ENCODE peak calls at places on chromosomes 2 and 18, in nine cellular contexts. One of them, this sample, is unnamed.

GRCh38 chr2:181904022-181904632 is 12.6 kb downstream of the ITPRID2 start:
- DNase-seq in endodermal cell: no peak
- DNase-seq in IMR-90: peak; percentile 50
- DNase-seq in tibial nerve: no peak
- DNase-seq in heart right ventricle: no peak
- DNase-seq in CD4-positive, alpha-beta T cell: no peak
- DNase-seq in epithelial cell of prostate: no peak
- DNase-seq in endothelial cell of umbilical vein: peak; percentile 89
- DNase-seq in aorta: no peak
- DNase-seq in this sample: peak; percentile 37

GRCh38 chr18:75455249-75456183 is 28.0 kb upstream of the SMIM21 start:
- DNase-seq in endodermal cell: peak; percentile 82
- DNase-seq in IMR-90: peak; percentile 18
- DNase-seq in tibial nerve: no peak
- DNase-seq in heart right ventricle: peak; percentile 32
- DNase-seq in CD4-positive, alpha-beta T cell: no peak
- DNase-seq in epithelial cell of prostate: no peak
- DNase-seq in endothelial cell of umbilical vein: peak; percentile 6
- DNase-seq in aorta: no peak
- DNase-seq in this sample: peak; percentile 3

GRCh38 chr2:237456200-237456731 is 30.8 kb upstream of the MLPH start:
- DNase-seq in endodermal cell: no peak
- DNase-seq in IMR-90: peak; percentile 96
- DNase-seq in tibial nerve: no peak
- DNase-seq in heart right ventricle: peak; percentile 72
- DNase-seq in CD4-positive, alpha-beta T cell: no peak
- DNase-seq in epithelial cell of prostate: no peak
- DNase-seq in endothelial cell of umbilical vein: no peak
- DNase-seq in aorta: peak; percentile 95
- DNase-seq in this sample: no peak

GRCh38 chr2:64653174-64654062 is at the start of gene SERTAD2:
- DNase-seq in endodermal cell: peak; percentile 94
- DNase-seq in IMR-90: peak; percentile 84
- DNase-seq in tibial nerve: peak; percentile 76
- DNase-seq in heart right ventricle: peak; percentile 92
- DNase-seq in CD4-positive, alpha-beta T cell: peak; percentile 75
- DNase-seq in epithelial cell of prostate: no peak
- DNase-seq in endothelial cell of umbilical vein: peak; percentile 87
- DNase-seq in aorta: peak; percentile 95
- DNase-seq in this sample: peak; percentile 86

GRCh38 chr2:113028112-113028511 is 22.9 kb downstream of the IL36A start:
- DNase-seq in endodermal cell: no peak
- DNase-seq in IMR-90: no peak
- DNase-seq in tibial nerve: no peak
- DNase-seq in heart right ventricle: no peak
- DNase-seq in CD4-positive, alpha-beta T cell: no peak
- DNase-seq in epithelial cell of prostate: no peak
- DNase-seq in endothelial cell of umbilical vein: no peak
- DNase-seq in aorta: no peak
- DNase-seq in this sample: no peak

GRCh38 chr2:231716641-231717280 is 8.4 kb downstream of the PTMA start:
- DNase-seq in endodermal cell: no peak
- DNase-seq in IMR-90: peak; percentile 60
- DNase-seq in tibial nerve: no peak
- DNase-seq in heart right ventricle: no peak
- DNase-seq in CD4-positive, alpha-beta T cell: no peak
- DNase-seq in epithelial cell of prostate: no peak
- DNase-seq in endothelial cell of umbilical vein: no peak
- DNase-seq in aorta: no peak
- DNase-seq in this sample: no peak

GRCh38 chr2:58515827-58516574 is 274.9 kb upstream of the FANCL start:
- DNase-seq in endodermal cell: no peak
- DNase-seq in IMR-90: no peak
- DNase-seq in tibial nerve: no peak
- DNase-seq in heart right ventricle: no peak
- DNase-seq in CD4-positive, alpha-beta T cell: no peak
- DNase-seq in epithelial cell of prostate: no peak
- DNase-seq in endothelial cell of umbilical vein: no peak
- DNase-seq in aorta: no peak
- DNase-seq in this sample: no peak

GRCh38 chr2:215772003-215772402 is 241.3 kb downstream of the MREG start:
- DNase-seq in endodermal cell: peak; percentile 78
- DNase-seq in IMR-90: peak; percentile 57
- DNase-seq in tibial nerve: no peak
- DNase-seq in heart right ventricle: no peak
- DNase-seq in CD4-positive, alpha-beta T cell: no peak
- DNase-seq in epithelial cell of prostate: no peak
- DNase-seq in endothelial cell of umbilical vein: peak; percentile 83
- DNase-seq in aorta: no peak
- DNase-seq in this sample: no peak

GRCh38 chr2:218876562-218877219 is 4.0 kb upstream of the WNT10A start:
- DNase-seq in endodermal cell: peak; percentile 96
- DNase-seq in IMR-90: peak; percentile 56
- DNase-seq in tibial nerve: peak; percentile 59
- DNase-seq in heart right ventricle: no peak
- DNase-seq in CD4-positive, alpha-beta T cell: peak; percentile 78
- DNase-seq in epithelial cell of prostate: no peak
- DNase-seq in endothelial cell of umbilical vein: peak; percentile 74
- DNase-seq in aorta: peak; percentile 82
- DNase-seq in this sample: peak; percentile 68

GRCh38 chr2:96506016-96506906 is 1.1 kb upstream of the NEURL3 start:
- DNase-seq in endodermal cell: no peak
- DNase-seq in IMR-90: no peak
- DNase-seq in tibial nerve: no peak
- DNase-seq in heart right ventricle: no peak
- DNase-seq in CD4-positive, alpha-beta T cell: no peak
- DNase-seq in epithelial cell of prostate: no peak
- DNase-seq in endothelial cell of umbilical vein: no peak
- DNase-seq in aorta: no peak
- DNase-seq in this sample: no peak

GRCh38 chr2:64606495-64607363 is 47.0 kb downstream of the SERTAD2 start:
- DNase-seq in endodermal cell: peak; percentile 91
- DNase-seq in IMR-90: no peak
- DNase-seq in tibial nerve: peak; percentile 84
- DNase-seq in heart right ventricle: peak; percentile 84
- DNase-seq in CD4-positive, alpha-beta T cell: peak; percentile 74
- DNase-seq in epithelial cell of prostate: peak; percentile 94
- DNase-seq in endothelial cell of umbilical vein: no peak
- DNase-seq in aorta: peak; percentile 94
- DNase-seq in this sample: peak; percentile 88

GRCh38 chr18:1302861-1303260 is 398.2 kb downstream of the ADCYAP1 start:
- DNase-seq in endodermal cell: no peak
- DNase-seq in IMR-90: no peak
- DNase-seq in tibial nerve: no peak
- DNase-seq in heart right ventricle: no peak
- DNase-seq in CD4-positive, alpha-beta T cell: no peak
- DNase-seq in epithelial cell of prostate: no peak
- DNase-seq in endothelial cell of umbilical vein: no peak
- DNase-seq in aorta: no peak
- DNase-seq in this sample: no peak

GRCh38 chr2:128736689-128737545 is 418.2 kb upstream of the HS6ST1 start:
- DNase-seq in endodermal cell: peak; percentile 96
- DNase-seq in IMR-90: peak; percentile 49
- DNase-seq in tibial nerve: peak; percentile 64
- DNase-seq in heart right ventricle: peak; percentile 83
- DNase-seq in CD4-positive, alpha-beta T cell: peak; percentile 20
- DNase-seq in epithelial cell of prostate: no peak
- DNase-seq in endothelial cell of umbilical vein: peak; percentile 50
- DNase-seq in aorta: peak; percentile 93
- DNase-seq in this sample: peak; percentile 46

GRCh38 chr2:10481055-10481665 is 33.0 kb upstream of the ODC1 start:
- DNase-seq in endodermal cell: no peak
- DNase-seq in IMR-90: no peak
- DNase-seq in tibial nerve: no peak
- DNase-seq in heart right ventricle: no peak
- DNase-seq in CD4-positive, alpha-beta T cell: no peak
- DNase-seq in epithelial cell of prostate: no peak
- DNase-seq in endothelial cell of umbilical vein: no peak
- DNase-seq in aorta: peak; percentile 46
- DNase-seq in this sample: no peak

GRCh38 chr2:240852671-240853314 is 15.8 kb upstream of the AGXT start:
- DNase-seq in endodermal cell: no peak
- DNase-seq in IMR-90: no peak
- DNase-seq in tibial nerve: no peak
- DNase-seq in heart right ventricle: no peak
- DNase-seq in CD4-positive, alpha-beta T cell: no peak
- DNase-seq in epithelial cell of prostate: no peak
- DNase-seq in endothelial cell of umbilical vein: no peak
- DNase-seq in aorta: no peak
- DNase-seq in this sample: no peak

GRCh38 chr18:23716516-23716915 is 27.3 kb downstream of the LAMA3 start:
- DNase-seq in endodermal cell: peak; percentile 80
- DNase-seq in IMR-90: peak; percentile 88
- DNase-seq in tibial nerve: no peak
- DNase-seq in heart right ventricle: no peak
- DNase-seq in CD4-positive, alpha-beta T cell: no peak
- DNase-seq in epithelial cell of prostate: peak; percentile 63
- DNase-seq in endothelial cell of umbilical vein: no peak
- DNase-seq in aorta: no peak
- DNase-seq in this sample: no peak

GRCh38 chr18:9147440-9148238 is 11.1 kb downstream of the ANKRD12 start:
- DNase-seq in endodermal cell: peak; percentile 53
- DNase-seq in IMR-90: peak; percentile 81
- DNase-seq in tibial nerve: no peak
- DNase-seq in heart right ventricle: no peak
- DNase-seq in CD4-positive, alpha-beta T cell: no peak
- DNase-seq in epithelial cell of prostate: no peak
- DNase-seq in endothelial cell of umbilical vein: peak; percentile 79
- DNase-seq in aorta: no peak
- DNase-seq in this sample: peak; percentile 74

GRCh38 chr2:23564618-23564967 is 179.6 kb downstream of the KLHL29 start:
- DNase-seq in endodermal cell: no peak
- DNase-seq in IMR-90: no peak
- DNase-seq in tibial nerve: peak; percentile 25
- DNase-seq in heart right ventricle: no peak
- DNase-seq in CD4-positive, alpha-beta T cell: no peak
- DNase-seq in epithelial cell of prostate: no peak
- DNase-seq in endothelial cell of umbilical vein: no peak
- DNase-seq in aorta: no peak
- DNase-seq in this sample: no peak

GRCh38 chr18:26312196-26312595 is 86.0 kb downstream of the TAF4B start:
- DNase-seq in endodermal cell: peak; percentile 57
- DNase-seq in IMR-90: no peak
- DNase-seq in tibial nerve: no peak
- DNase-seq in heart right ventricle: no peak
- DNase-seq in CD4-positive, alpha-beta T cell: no peak
- DNase-seq in epithelial cell of prostate: no peak
- DNase-seq in endothelial cell of umbilical vein: no peak
- DNase-seq in aorta: no peak
- DNase-seq in this sample: no peak

GRCh38 chr2:219570194-219570923 is 980 bp downstream of the OBSL1 start:
- DNase-seq in endodermal cell: peak; percentile 80
- DNase-seq in IMR-90: peak; percentile 19
- DNase-seq in tibial nerve: no peak
- DNase-seq in heart right ventricle: peak; percentile 52
- DNase-seq in CD4-positive, alpha-beta T cell: no peak
- DNase-seq in epithelial cell of prostate: no peak
- DNase-seq in endothelial cell of umbilical vein: peak; percentile 36
- DNase-seq in aorta: peak; percentile 78
- DNase-seq in this sample: no peak

GRCh38 chr2:7963787-7964186 is 718.1 kb upstream of the ID2 start:
- DNase-seq in endodermal cell: no peak
- DNase-seq in IMR-90: no peak
- DNase-seq in tibial nerve: no peak
- DNase-seq in heart right ventricle: no peak
- DNase-seq in CD4-positive, alpha-beta T cell: no peak
- DNase-seq in epithelial cell of prostate: no peak
- DNase-seq in endothelial cell of umbilical vein: no peak
- DNase-seq in aorta: no peak
- DNase-seq in this sample: no peak

GRCh38 chr2:130341562-130342019 is 1.1 kb upstream of the IMP4 start:
- DNase-seq in endodermal cell: no peak
- DNase-seq in IMR-90: no peak
- DNase-seq in tibial nerve: no peak
- DNase-seq in heart right ventricle: no peak
- DNase-seq in CD4-positive, alpha-beta T cell: no peak
- DNase-seq in epithelial cell of prostate: no peak
- DNase-seq in endothelial cell of umbilical vein: no peak
- DNase-seq in aorta: no peak
- DNase-seq in this sample: peak; percentile 58

DNA sequence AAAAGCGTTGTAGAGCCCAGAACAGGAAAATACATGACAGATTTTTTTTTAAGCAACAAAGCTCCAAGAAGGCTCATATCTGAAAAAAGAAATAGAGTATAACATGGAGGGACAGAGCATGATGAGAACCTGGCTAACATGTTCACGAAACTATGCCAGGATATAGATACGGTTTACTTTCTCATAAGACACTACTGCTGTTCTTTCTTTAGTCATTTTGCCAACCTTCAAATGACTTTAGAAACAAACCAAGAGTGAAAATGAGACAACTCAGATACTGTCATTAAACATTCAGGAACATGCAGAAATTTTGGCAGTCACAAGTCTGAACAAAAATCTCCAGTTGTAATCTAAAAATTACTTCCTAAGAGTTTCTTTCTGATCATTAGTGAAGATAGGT is 14.3 kb downstream of the LPIN2 start:
- DNase-seq in endodermal cell: no peak
- DNase-seq in IMR-90: no peak
- DNase-seq in tibial nerve: no peak
- DNase-seq in heart right ventricle: no peak
- DNase-seq in CD4-positive, alpha-beta T cell: no peak
- DNase-seq in epithelial cell of prostate: no peak
- DNase-seq in endothelial cell of umbilical vein: no peak
- DNase-seq in aorta: no peak
- DNase-seq in this sample: no peak
- H3K27ac ChIP-seq in endodermal cell: no peak overlapping the region
- H3K27ac ChIP-seq in IMR-90: no peak overlapping the region
- H3K27ac ChIP-seq in tibial nerve: peak overlapping the region; percentile 61
- H3K27ac ChIP-seq in heart right ventricle: peak overlapping the region; percentile 75
- H3K27ac ChIP-seq in CD4-positive, alpha-beta T cell: peak overlapping the region; percentile 65
- H3K27ac ChIP-seq in epithelial cell of prostate: peak overlapping the region; percentile 35
- H3K27ac ChIP-seq in endothelial cell of umbilical vein: no peak overlapping the region
- H3K27ac ChIP-seq in aorta: peak overlapping the region; percentile 98
- H3K27ac ChIP-seq in this sample: peak overlapping the region; percentile 73

GRCh38 chr2:197863744-197864143 is 59.4 kb downstream of the PLCL1 start:
- DNase-seq in endodermal cell: no peak
- DNase-seq in IMR-90: no peak
- DNase-seq in tibial nerve: no peak
- DNase-seq in heart right ventricle: no peak
- DNase-seq in CD4-positive, alpha-beta T cell: no peak
- DNase-seq in epithelial cell of prostate: no peak
- DNase-seq in endothelial cell of umbilical vein: no peak
- DNase-seq in aorta: no peak
- DNase-seq in this sample: no peak
- H3K27ac ChIP-seq in endodermal cell: no peak overlapping the region
- H3K27ac ChIP-seq in IMR-90: no peak overlapping the region
- H3K27ac ChIP-seq in tibial nerve: no peak overlapping the region
- H3K27ac ChIP-seq in heart right ventricle: no peak overlapping the region
- H3K27ac ChIP-seq in CD4-positive, alpha-beta T cell: no peak overlapping the region
- H3K27ac ChIP-seq in epithelial cell of prostate: no peak overlapping the region
- H3K27ac ChIP-seq in endothelial cell of umbilical vein: no peak overlapping the region
- H3K27ac ChIP-seq in aorta: no peak overlapping the region
- H3K27ac ChIP-seq in this sample: no peak overlapping the region

GRCh38 chr18:63263444-63263843 is 56.1 kb downstream of the BCL2 start:
- DNase-seq in endodermal cell: no peak
- DNase-seq in IMR-90: no peak
- DNase-seq in tibial nerve: no peak
- DNase-seq in heart right ventricle: no peak
- DNase-seq in CD4-positive, alpha-beta T cell: no peak
- DNase-seq in epithelial cell of prostate: no peak
- DNase-seq in endothelial cell of umbilical vein: no peak
- DNase-seq in aorta: no peak
- DNase-seq in this sample: no peak
- H3K27ac ChIP-seq in endodermal cell: no peak overlapping the region
- H3K27ac ChIP-seq in IMR-90: no peak overlapping the region
- H3K27ac ChIP-seq in tibial nerve: peak overlapping the region; percentile 66
- H3K27ac ChIP-seq in heart right ventricle: peak overlapping the region; percentile 69
- H3K27ac ChIP-seq in CD4-positive, alpha-beta T cell: no peak overlapping the region
- H3K27ac ChIP-seq in epithelial cell of prostate: no peak overlapping the region
- H3K27ac ChIP-seq in endothelial cell of umbilical vein: no peak overlapping the region
- H3K27ac ChIP-seq in aorta: no peak overlapping the region
- H3K27ac ChIP-seq in this sample: no peak overlapping the region

GRCh38 chr18:24811963-24812681 is 351.7 kb downstream of the HRH4 start:
- DNase-seq in endodermal cell: no peak
- DNase-seq in IMR-90: no peak
- DNase-seq in tibial nerve: no peak
- DNase-seq in heart right ventricle: no peak
- DNase-seq in CD4-positive, alpha-beta T cell: no peak
- DNase-seq in epithelial cell of prostate: no peak
- DNase-seq in endothelial cell of umbilical vein: no peak
- DNase-seq in aorta: no peak
- DNase-seq in this sample: peak; percentile 14
- H3K27ac ChIP-seq in endodermal cell: no peak overlapping the region
- H3K27ac ChIP-seq in IMR-90: no peak overlapping the region
- H3K27ac ChIP-seq in tibial nerve: no peak overlapping the region
- H3K27ac ChIP-seq in heart right ventricle: no peak overlapping the region
- H3K27ac ChIP-seq in CD4-positive, alpha-beta T cell: no peak overlapping the region
- H3K27ac ChIP-seq in epithelial cell of prostate: no peak overlapping the region
- H3K27ac ChIP-seq in endothelial cell of umbilical vein: no peak overlapping the region
- H3K27ac ChIP-seq in aorta: no peak overlapping the region
- H3K27ac ChIP-seq in this sample: no peak overlapping the region